ENCODE peak calls at places on chromosomes 2 and 18, in four cellular contexts. I is IMR-90, P is GM12878, N is K562. B is an unnamed sample.
A peak's percentile ranks its signal among the peaks of the same experiment; 100 is the strongest.

GRCh38 chr2:25054720-25055119 is 12.8 kb downstream of the EFR3B start:
- DNase-seq in I (peak; percentile 44), P (no peak), N (peak; percentile 19), B (no peak)

GRCh38 chr18:26908906-26909305 is 43.4 kb upstream of the AQP4 start:
- DNase-seq in I (no peak), P (no peak), N (no peak), B (no peak)

GRCh38 chr2:193462411-193462810 is 1267.7 kb upstream of the TMEFF2 start:
- DNase-seq in I (no peak), P (no peak), N (no peak), B (no peak)

GRCh38 chr18:41624461-41624860 is 330.6 kb upstream of the PIK3C3 start:
- DNase-seq in I (no peak), P (no peak), N (no peak), B (no peak)

GRCh38 chr2:159044804-159045286 is 76.4 kb downstream of the TANC1 start:
- DNase-seq in I (no peak), P (no peak), N (no peak), B (no peak)

GRCh38 chr2:27715318-27716165 is 51.9 kb downstream of the SLC4A1AP start:
- DNase-seq in I (peak; percentile 69), P (no peak), N (no peak), B (peak; percentile 61)

GRCh38 chr2:105042189-105042588 is 4.3 kb downstream of the MRPS9 start:
- DNase-seq in I (no peak), P (no peak), N (peak; percentile 12), B (no peak)

GRCh38 chr2:171072164-171072563 is 88.5 kb downstream of the TLK1 start:
- DNase-seq in I (no peak), P (no peak), N (no peak), B (no peak)

GRCh38 chr18:56043691-56044090 is 455.7 kb upstream of the TCF4 start:
- DNase-seq in I (no peak), P (no peak), N (no peak), B (no peak)

GRCh38 chr2:195543902-195544894 is 112.8 kb upstream of the SLC39A10 start:
- DNase-seq in I (peak; percentile 93), P (no peak), N (no peak), B (peak; percentile 71)

GRCh38 chr2:168632733-168633132 is 169.7 kb upstream of the NOSTRIN start:
- DNase-seq in I (peak; percentile 59), P (no peak), N (peak; percentile 38), B (no peak)

GRCh38 chr2:126862730-126863129 is 36.0 kb upstream of the TEX51 start:
- DNase-seq in I (no peak), P (no peak), N (no peak), B (no peak)

GRCh38 chr2:201546576-201546975 is 95.0 kb downstream of the STRADB start:
- DNase-seq in I (peak; percentile 65), P (no peak), N (no peak), B (no peak)

GRCh38 chr2:5981241-5982055 is 289.3 kb downstream of the SOX11 start:
- DNase-seq in I (peak; percentile 12), P (no peak), N (no peak), B (no peak)

GRCh38 chr2:46171441-46171953 is 125.7 kb upstream of the EPAS1 start:
- DNase-seq in I (peak; percentile 95), P (no peak), N (no peak), B (no peak)

GRCh38 chr2:241499146-241499965 is 9.0 kb downstream of the STK25 start:
- DNase-seq in I (no peak), P (no peak), N (no peak), B (no peak)

GRCh38 chr2:66432801-66433694 is 1.9 kb upstream of the MEIS1 start:
- DNase-seq in I (peak; percentile 98), P (no peak), N (peak; percentile 92), B (peak; percentile 93)

GRCh38 chr2:142601794-142602193 is 275.7 kb upstream of the KYNU start:
- DNase-seq in I (no peak), P (no peak), N (no peak), B (no peak)

GRCh38 chr2:234980476-234981187 is 28.8 kb downstream of the SH3BP4 start:
- DNase-seq in I (no peak), P (no peak), N (no peak), B (no peak)

GRCh38 chr2:176414641-176415040 is 145.4 kb downstream of the MTX2 start:
- DNase-seq in I (peak; percentile 19), P (no peak), N (no peak), B (no peak)

GRCh38 chr18:55858661-55859111 is 270.7 kb upstream of the TCF4 start:
- DNase-seq in I (no peak), P (no peak), N (no peak), B (no peak)

GRCh38 chr2:177888581-177888980 is 184.0 kb downstream of the PDE11A start:
- DNase-seq in I (no peak), P (no peak), N (no peak), B (no peak)

GRCh38 chr2:27379840-27380625 is 501 bp downstream of the ZNF513 start:
- DNase-seq in I (peak; percentile 76), P (no peak), N (peak; percentile 38), B (peak; percentile 59)

GRCh38 chr2:12177052-12177994 is 430.9 kb downstream of the LPIN1 start:
- DNase-seq in I (peak; percentile 76), P (peak; percentile 45), N (peak; percentile 94), B (peak; percentile 14)

GRCh38 chr2:12169060-12169406 is 422.6 kb downstream of the LPIN1 start:
- DNase-seq in I (peak; percentile 82), P (no peak), N (peak; percentile 30), B (no peak)

GRCh38 chr2:170813611-170814550 is 2.8 kb upstream of the GAD1 start:
- DNase-seq in I (peak; percentile 44), P (no peak), N (peak; percentile 67), B (peak; percentile 22)

GRCh38 chr2:100614455-100615000 is 51.7 kb downstream of the PDCL3 start:
- DNase-seq in I (no peak), P (no peak), N (no peak), B (no peak)

GRCh38 chr2:118969025-118969733 is 27.2 kb downstream of the MARCO start:
- DNase-seq in I (no peak), P (no peak), N (no peak), B (no peak)

GRCh38 chr2:54480025-54480424 is 23.9 kb downstream of the SPTBN1 start:
- DNase-seq in I (no peak), P (no peak), N (no peak), B (no peak)

GRCh38 chr2:98761267-98761781 is 30.4 kb upstream of the MGAT4A start:
- DNase-seq in I (no peak), P (no peak), N (no peak), B (no peak)

GRCh38 chr2:233258211-233258610 is 6.7 kb downstream of the ATG16L1 start:
- DNase-seq in I (no peak), P (no peak), N (no peak), B (no peak)

GRCh38 chr2:174603280-174603679 is 5.7 kb upstream of the WIPF1 start:
- DNase-seq in I (peak; percentile 67), P (no peak), N (peak; percentile 42), B (no peak)

GRCh38 chr2:218187650-218188025 is 20.9 kb upstream of the CXCR1 start:
- DNase-seq in I (no peak), P (no peak), N (no peak), B (no peak)

GRCh38 chr2:218192902-218193425 is 24.0 kb upstream of the ARPC2 start:
- DNase-seq in I (no peak), P (no peak), N (no peak), B (no peak)

GRCh38 chr2:218186355-218186766 is 19.6 kb upstream of the CXCR1 start:
- DNase-seq in I (peak; percentile 72), P (peak; percentile 25), N (peak; percentile 68), B (peak; percentile 81)

GRCh38 chr2:218186876-218187649 is 20.3 kb upstream of the CXCR1 start:
- DNase-seq in I (no peak), P (no peak), N (no peak), B (no peak)
- TF ChIP-seq ELK1 in I (no peak), P (no peak), N (no peak), B (no peak)

DNA sequence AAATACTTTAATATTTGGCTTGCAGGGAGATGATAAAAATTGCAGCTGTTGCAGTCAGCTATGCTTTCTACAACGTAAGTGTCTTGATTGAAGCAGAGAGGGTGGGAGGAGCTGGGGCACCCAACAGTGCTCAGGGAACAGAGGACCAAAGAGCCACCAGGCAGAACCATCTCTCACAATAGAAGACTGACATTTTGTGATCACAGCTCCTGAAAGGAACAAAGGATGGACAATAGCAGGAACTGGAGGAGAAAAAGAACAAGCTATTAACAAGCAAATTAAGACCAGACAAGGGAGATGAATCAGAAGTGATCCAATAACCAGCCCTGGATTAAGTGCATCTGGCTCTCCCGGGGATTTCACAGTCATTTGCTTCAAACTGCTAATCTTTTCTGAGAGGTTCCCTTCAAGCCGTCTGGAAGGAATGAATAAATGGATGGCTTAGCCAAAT is 65.7 kb upstream of the SMAD2 start:
- DNase-seq in I (no peak), P (no peak), N (no peak), B (no peak)
- TF ChIP-seq ELK1 in I (no peak), P (no peak), N (no peak), B (no peak)

GRCh38 chr18:32040936-32041335 is 22.3 kb downstream of the RNF125 start:
- DNase-seq in I (no peak), P (no peak), N (no peak), B (no peak)
- TF ChIP-seq ELK1 in I (no peak), P (no peak), N (no peak), B (no peak)

DNA sequence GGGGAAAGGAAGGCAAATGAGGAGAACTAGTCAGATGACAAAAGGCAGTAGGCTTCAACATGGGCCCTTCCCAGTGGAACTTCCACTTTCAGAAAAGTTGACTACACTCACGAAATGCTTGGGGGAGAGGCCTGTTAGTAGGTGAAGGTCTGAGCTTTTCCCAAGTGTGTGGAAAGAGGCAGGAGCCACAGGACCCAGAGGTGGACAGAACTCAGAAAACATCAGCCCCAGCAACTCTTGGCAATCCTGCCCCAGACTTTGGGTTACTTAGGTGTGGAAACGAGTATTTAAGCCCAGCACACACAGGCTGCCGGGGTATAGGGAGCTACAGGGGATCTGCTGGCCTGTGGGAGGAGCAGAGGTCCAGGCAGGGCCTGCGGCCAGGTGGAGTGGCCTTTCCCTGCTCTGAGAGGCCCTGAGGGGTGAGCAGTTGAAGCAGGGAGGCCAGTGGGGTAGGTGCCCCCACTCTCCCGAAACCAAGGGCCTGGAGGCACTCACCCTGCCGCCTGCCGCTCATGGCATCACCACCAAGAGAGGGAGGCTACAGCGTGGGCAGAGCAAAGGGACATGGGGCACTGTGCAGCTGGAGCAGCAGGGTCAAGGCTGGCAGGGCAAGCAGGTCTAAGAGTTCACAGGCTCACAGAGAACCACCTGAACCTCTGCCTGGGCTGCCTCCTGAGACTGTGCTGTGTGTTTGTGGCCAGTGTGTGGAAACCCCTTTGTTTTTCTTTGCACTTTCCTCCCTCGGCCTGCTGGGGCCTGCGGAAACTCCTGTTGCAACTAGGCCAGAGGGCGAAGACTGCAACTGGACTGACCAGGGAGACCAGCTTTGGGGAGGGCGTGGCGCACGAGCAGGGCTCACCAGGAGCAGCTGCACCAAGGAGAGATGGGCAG is 130.7 kb upstream of the SERTAD2 start:
- DNase-seq in I (no peak), P (no peak), N (no peak), B (no peak)
- TF ChIP-seq ELK1 in I (no peak), P (no peak), N (no peak), B (no peak)